ENCODE peak calls at places on chromosomes 11 and 22, in seven cellular contexts. R is T-helper 2 cell, G is kidney glomerular epithelial cell, T is substantia nigra, A is bronchial epithelial cell, Y is immature natural killer cell, B is NCI-H1048. E is an unnamed sample.

GRCh38 chr22:33819743-33820142 is 100.5 kb downstream of the LARGE1 start:
- DNase-seq in R (no peak), G (no peak), T (no peak), A (no peak), Y (no peak), B (no peak), E (no peak)

GRCh38 chr11:65560555-65561418 is 2.6 kb upstream of the LTBP3 start:
- DNase-seq in R (no peak), G (no peak), T (peak), A (peak), Y (no peak), B (no peak), E (no peak)

GRCh38 chr11:88414981-88415391 is 77.5 kb upstream of the CTSC start:
- DNase-seq in R (peak), G (no peak), T (no peak), A (peak), Y (peak), B (no peak), E (peak)

GRCh38 chr22:45308624-45309421 is 911 bp upstream of the FAM118A start:
- DNase-seq in R (no peak), G (no peak), T (no peak), A (no peak), Y (peak), B (no peak), E (peak)

GRCh38 chr11:129946965-129947364 is 51.6 kb upstream of the NFRKB start:
- DNase-seq in R (no peak), G (no peak), T (no peak), A (no peak), Y (no peak), B (no peak), E (no peak)

GRCh38 chr11:11416917-11417316 is 63.9 kb upstream of the CSNK2A3 start:
- DNase-seq in R (no peak), G (no peak), T (no peak), A (peak), Y (no peak), B (no peak), E (no peak)

GRCh38 chr22:43734370-43735005 is 77.6 kb downstream of the EFCAB6 start:
- DNase-seq in R (no peak), G (no peak), T (no peak), A (no peak), Y (no peak), B (peak), E (no peak)

GRCh38 chr22:37196539-37197450 is 8.7 kb upstream of the C1QTNF6 start:
- DNase-seq in R (no peak), G (peak), T (peak), A (peak), Y (no peak), B (no peak), E (no peak)

GRCh38 chr11:111612211-111612610 is 10.0 kb downstream of the SIK2 start:
- DNase-seq in R (no peak), G (no peak), T (no peak), A (no peak), Y (no peak), B (no peak), E (no peak)